ENCODE peak calls at places on chromosome 20, in four cellular contexts. W, U, J and M are unnamed samples.

GRCh38 chr20:50518270-50518721 is 8.1 kb downstream of the PTPN1 start:
- DNase-seq in J (no peak), U (no peak), W (no peak), M (no peak)

GRCh38 chr20:2387180-2387577 is 6.5 kb downstream of the TGM6 start:
- DNase-seq in W (no peak), J (peak), U (peak), M (no peak)

GRCh38 chr20:6769953-6770831 is 2.7 kb downstream of the BMP2 start:
- DNase-seq in J (no peak), U (peak), W (no peak), M (no peak)

GRCh38 chr20:51402201-51402600 is 140.3 kb downstream of the NFATC2 start:
- DNase-seq in U (no peak), J (no peak), W (no peak), M (peak)

GRCh38 chr20:34365765-34366213 is 2.7 kb downstream of the ITCH start:
- DNase-seq in J (peak), W (no peak), U (no peak), M (peak)

GRCh38 chr20:14963262-14963663 is 625.9 kb upstream of the FLRT3 start:
- DNase-seq in J (no peak), W (no peak), U (no peak), M (no peak)

GRCh38 chr20:51516855-51517254 is 25.7 kb downstream of the NFATC2 start:
- DNase-seq in U (no peak), W (no peak), J (no peak), M (no peak)

GRCh38 chr20:45945678-45946148 is 11.2 kb downstream of the PCIF1 start:
- DNase-seq in J (no peak), W (no peak), U (no peak), M (peak)

GRCh38 chr20:57476073-57476526 is 48.8 kb downstream of the CTCFL start:
- DNase-seq in U (no peak), J (no peak), W (no peak), M (peak)

GRCh38 chr20:2163757-2164156 is 62.1 kb downstream of the STK35 start:
- DNase-seq in W (no peak), J (no peak), U (no peak), M (no peak)

GRCh38 chr20:45832619-45833018 is 980 bp upstream of the SNX21 start:
- DNase-seq in J (peak), W (no peak), U (no peak), M (no peak)

GRCh38 chr20:6588296-6588695 is 179.2 kb upstream of the BMP2 start:
- DNase-seq in W (no peak), U (no peak), J (no peak), M (no peak)

GRCh38 chr20:51121272-51121671 is 98.4 kb upstream of the KCNG1 start:
- DNase-seq in U (no peak), J (no peak), W (no peak), M (no peak)

DNA sequence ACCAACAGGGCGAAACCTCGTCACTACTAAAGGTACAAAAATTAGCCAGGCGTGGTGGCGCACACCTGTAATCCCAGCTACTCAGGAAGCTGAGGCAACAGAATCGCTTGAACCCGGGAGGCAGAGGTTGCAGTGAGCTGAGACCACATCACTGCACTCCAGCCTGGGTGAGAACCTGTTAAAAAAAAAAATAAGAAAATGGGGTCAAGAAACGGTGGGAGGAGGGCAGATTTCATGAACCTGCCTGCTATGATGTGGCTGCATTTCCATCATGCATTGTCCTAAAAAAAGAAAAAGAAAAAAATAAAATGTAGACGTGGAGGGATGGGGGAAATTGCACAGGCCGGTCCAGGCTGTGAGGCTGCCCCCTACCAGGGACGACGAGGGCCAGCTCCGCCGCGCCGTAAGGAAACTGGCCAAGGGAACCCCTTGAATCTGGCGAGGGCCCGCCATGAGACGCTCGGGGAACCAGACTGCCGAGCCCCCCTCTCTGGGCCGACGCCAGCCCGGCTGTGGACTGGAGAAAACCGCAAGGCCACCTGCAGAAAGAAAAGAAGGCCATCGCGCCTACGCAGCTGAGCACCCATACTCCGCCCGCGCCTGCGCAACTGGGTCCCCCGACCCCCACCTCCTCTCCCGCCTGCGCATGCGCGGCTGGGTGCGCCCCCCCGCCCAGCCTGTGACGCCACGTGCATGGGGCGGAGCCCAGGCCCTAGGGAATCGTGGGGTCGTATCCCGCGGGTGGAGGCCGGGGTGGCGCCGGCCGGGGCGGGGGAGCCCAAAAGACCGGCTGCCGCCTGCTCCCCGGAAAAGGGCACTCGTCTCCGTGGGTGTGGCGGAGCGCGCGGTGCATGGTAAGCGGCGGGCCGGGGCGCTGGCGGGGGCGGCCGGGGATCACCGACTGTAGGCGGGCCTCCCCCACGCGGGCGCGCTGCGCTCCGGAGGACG is at the start of gene ENTPD6:
- DNase-seq in W (peak), J (peak), U (peak), M (peak)
- TF ChIP-seq POLR2AphosphoS5 in W (peak), J (no peak), U (peak), M (peak)

GRCh38 chr20:31981784-31982183 is 13.8 kb downstream of the XKR7 start:
- DNase-seq in W (no peak), J (no peak), U (no peak), M (no peak)
- TF ChIP-seq REST in W (no peak), J (no peak), U (no peak), M (no peak)

GRCh38 chr20:48931527-48932374 is 10.2 kb downstream of the ARFGEF2 start:
- DNase-seq in U (no peak), J (no peak), W (no peak), M (no peak)
- H3K27ac ChIP-seq in U (no peak), J (no peak), W (no peak), M (no peak)

DNA sequence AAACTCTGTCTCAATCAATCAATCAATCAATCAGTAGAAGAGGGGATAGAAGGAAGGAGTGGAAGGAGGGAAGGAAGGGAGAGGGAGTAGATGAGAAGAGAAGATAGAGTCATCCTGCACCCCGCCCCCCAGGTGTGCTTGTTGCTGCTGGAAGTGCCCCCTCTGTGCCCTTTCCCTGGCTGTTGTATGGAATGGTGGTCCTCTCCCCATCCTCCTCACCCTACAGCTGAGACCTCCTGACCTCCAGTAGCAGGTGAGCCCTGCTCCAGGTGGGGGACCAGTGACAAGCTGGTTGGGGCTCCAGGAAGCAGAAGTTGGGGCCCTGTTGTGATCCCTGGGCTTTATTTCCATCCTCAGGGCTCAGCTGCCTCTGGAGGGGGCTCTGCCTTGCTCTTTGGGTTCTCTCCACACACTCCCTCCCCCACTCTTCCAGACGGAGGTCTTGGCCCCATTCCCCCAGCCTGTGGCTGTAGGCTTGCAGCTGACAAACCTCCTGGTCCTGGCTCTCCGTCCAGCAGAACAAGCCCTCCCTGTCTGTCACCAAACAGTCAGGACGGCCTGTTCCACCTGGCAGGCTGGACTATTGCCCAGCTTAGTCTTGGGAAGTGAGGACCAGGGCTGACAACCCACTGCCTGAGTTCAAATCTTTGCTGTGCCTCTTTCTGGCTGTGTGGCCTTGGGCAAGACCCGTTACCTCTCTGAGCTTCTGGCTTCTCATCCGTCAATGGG is 26.0 kb upstream of the SCRT2 start:
- DNase-seq in U (no peak), J (no peak), W (no peak), M (no peak)
- TF ChIP-seq POLR2AphosphoS5 in U (no peak), J (no peak), W (no peak), M (no peak)

DNA sequence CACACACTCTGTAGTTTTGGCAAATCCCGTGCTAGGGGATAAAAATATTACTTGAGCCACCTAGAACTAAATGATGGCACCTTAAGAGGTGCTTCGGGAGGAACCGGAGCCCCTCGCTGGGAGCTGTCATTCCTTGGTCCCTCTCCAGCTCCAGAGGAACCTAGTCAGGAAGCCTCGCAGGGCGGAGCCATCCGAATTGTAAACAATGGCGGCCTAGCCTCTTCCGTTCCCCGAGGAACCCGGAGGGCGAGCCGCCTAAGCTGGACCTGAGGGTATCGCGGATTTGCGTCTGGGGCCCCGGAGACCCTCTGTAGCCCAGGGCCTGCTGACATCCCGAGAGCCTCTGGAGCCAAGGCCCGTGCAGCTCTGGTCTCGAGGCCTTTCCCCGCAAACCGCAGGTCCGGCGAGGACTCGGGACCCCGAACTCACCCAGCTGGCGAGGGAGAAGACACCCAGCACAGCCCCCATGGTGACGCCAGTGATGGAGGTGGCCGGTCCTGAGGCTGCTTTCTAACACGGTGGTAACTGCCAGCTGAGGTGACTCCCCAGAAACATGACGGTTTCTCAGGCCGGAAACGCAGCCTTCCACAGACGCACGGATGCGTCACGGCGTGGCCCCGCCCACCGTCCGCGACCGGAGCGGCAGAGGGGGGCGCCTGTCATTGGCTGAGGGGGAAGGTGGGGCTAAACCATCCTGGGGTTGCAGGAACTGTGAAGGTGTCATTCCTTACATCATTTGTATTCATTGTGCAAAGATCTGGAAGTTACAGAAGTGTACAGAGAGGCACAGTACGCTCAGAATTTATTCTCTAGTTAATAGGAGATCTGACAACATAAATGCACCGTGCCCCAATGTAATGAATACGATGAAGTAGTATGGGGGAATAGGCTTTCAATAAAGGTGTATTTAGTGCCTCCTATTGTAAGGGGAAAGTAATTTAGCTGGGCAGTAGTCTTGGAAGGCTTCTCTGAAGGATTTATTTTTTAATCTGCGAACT is at the start of gene SERINC3:
- DNase-seq in U (peak), J (peak), W (peak), M (peak)
- TF ChIP-seq REST in U (no peak), J (no peak), W (no peak), M (peak)

GRCh38 chr20:37693629-37694626 is at the start of gene CTNNBL1:
- DNase-seq in U (peak), J (peak), W (peak), M (peak)
- H3K27ac ChIP-seq in U (peak), J (peak), W (peak), M (peak)

DNA sequence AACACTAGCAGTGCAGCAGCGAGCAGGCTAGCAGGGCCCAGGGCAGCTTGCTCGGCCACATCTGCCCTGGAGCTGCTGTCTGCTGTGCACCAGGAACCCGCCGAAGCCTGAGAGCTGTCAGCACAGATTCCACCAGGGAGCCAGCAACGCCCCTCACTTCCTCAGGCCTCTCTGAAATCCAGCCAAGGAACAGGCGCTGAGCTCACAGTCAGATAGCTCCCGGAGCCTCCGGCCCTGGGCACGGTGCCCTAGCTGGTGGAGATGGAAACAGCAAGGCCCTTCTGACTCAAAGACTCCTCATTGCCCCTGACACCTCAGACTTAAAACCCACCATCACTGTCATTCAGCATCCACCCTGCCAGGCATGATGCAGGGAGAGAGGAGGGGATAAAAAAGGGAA is 839.4 kb downstream of the MAFB start:
- DNase-seq in W (no peak), J (no peak), U (peak), M (no peak)
- TF ChIP-seq POLR2AphosphoS5 in W (no peak), J (no peak), U (no peak), M (no peak)

GRCh38 chr20:63546256-63546655 is 1.3 kb downstream of the SRMS start:
- DNase-seq in W (no peak), J (no peak), U (no peak), M (no peak)
- TF ChIP-seq REST in W (no peak), J (no peak), U (no peak), M (no peak)

GRCh38 chr20:24339179-24339578 is 130.2 kb upstream of the SYNDIG1 start:
- DNase-seq in W (no peak), J (no peak), U (no peak), M (no peak)
- H3K27ac ChIP-seq in W (no peak), J (no peak), U (no peak), M (no peak)

GRCh38 chr20:38804243-38804642 is 1.3 kb upstream of the PPP1R16B start:
- DNase-seq in W (no peak), J (no peak), U (no peak), M (no peak)

GRCh38 chr20:38805958-38806854 is 709 bp downstream of the PPP1R16B start:
- DNase-seq in W (no peak), U (peak), J (peak), M (no peak)

GRCh38 chr20:38806855-38807655 is 1.6 kb downstream of the PPP1R16B start:
- DNase-seq in U (peak), W (no peak), J (no peak), M (no peak)

GRCh38 chr20:38804682-38805501 is 605 bp upstream of the PPP1R16B start:
- DNase-seq in U (no peak), J (peak), W (no peak), M (no peak)

GRCh38 chr20:38805502-38805957 is at the start of gene PPP1R16B:
- DNase-seq in J (peak), W (no peak), U (peak), M (no peak)
- TF ChIP-seq POLR2AphosphoS5 in J (no peak), W (no peak), U (no peak), M (no peak)